ENCODE peak calls at places on chromosomes 7 and 10, in seven cellular contexts. T is esophagus squamous epithelium; V is CD8-positive, alpha-beta T cell; U is sigmoid colon; X is psoas muscle; C is stomach; D is A549. E is an unnamed sample. For H3K9me3, the result is how much of the 10 kb centered on the place peaks cover.

GRCh38 chr10:122056431-122057094 is 67.6 kb downstream of the TACC2 start:
- DNase-seq in T (no peak), V (no peak), U (peak), X (no peak), C (peak), D (peak), E (no peak)

GRCh38 chr7:82166666-82167065 is 276.9 kb downstream of the CACNA2D1 start:
- DNase-seq in T (no peak), V (no peak), U (no peak), X (no peak), C (no peak), D (no peak), E (no peak)

GRCh38 chr10:95864906-95865813 is 42.6 kb upstream of the CC2D2B start:
- DNase-seq in T (no peak), V (peak), U (no peak), X (no peak), C (no peak), D (peak), E (no peak)

GRCh38 chr7:100546129-100546867 is 7.3 kb downstream of the AGFG2 start:
- DNase-seq in T (no peak), V (no peak), U (no peak), X (no peak), C (peak), D (peak), E (no peak)

GRCh38 chr10:133100706-133101463 is 13.2 kb downstream of the ADGRA1 start:
- DNase-seq in T (no peak), V (no peak), U (no peak), X (no peak), C (peak), D (peak), E (peak)

GRCh38 chr7:69728299-69728698 is 130.0 kb downstream of the AUTS2 start:
- DNase-seq in T (no peak), V (no peak), U (no peak), X (no peak), C (no peak), D (no peak), E (no peak)

GRCh38 chr7:135385209-135385608 is 124.7 kb downstream of the CNOT4 start:
- DNase-seq in T (no peak), V (no peak), U (no peak), X (peak), C (no peak), D (no peak), E (peak)

GRCh38 chr7:84100866-84101265 is 93.7 kb downstream of the SEMA3A start:
- DNase-seq in T (no peak), V (no peak), U (no peak), X (no peak), C (no peak), D (peak), E (no peak)

GRCh38 chr7:47905071-47905920 is 43.0 kb downstream of the PKD1L1 start:
- DNase-seq in T (no peak), V (no peak), U (no peak), X (no peak), C (no peak), D (no peak), E (no peak)

GRCh38 chr10:101062231-101063161 is 707 bp downstream of the KAZALD1 start:
- DNase-seq in T (no peak), V (no peak), U (peak), X (peak), C (peak), D (peak), E (peak)

GRCh38 chr7:100867040-100867795 is at the start of gene TRIP6:
- DNase-seq in T (no peak), V (no peak), U (peak), X (peak), C (peak), D (peak), E (peak)

GRCh38 chr7:150560486-150560885 is 6.7 kb upstream of the GIMAP4 start:
- DNase-seq in T (no peak), V (no peak), U (no peak), X (no peak), C (no peak), D (no peak), E (no peak)

GRCh38 chr7:155000795-155001194 is 2.1 kb downstream of the PAXIP1 start:
- DNase-seq in T (no peak), V (no peak), U (no peak), X (no peak), C (no peak), D (no peak), E (no peak)

GRCh38 chr10:77403761-77404160 is 233.8 kb downstream of the KCNMA1 start:
- DNase-seq in T (no peak), V (no peak), U (no peak), X (no peak), C (no peak), D (no peak), E (no peak)

GRCh38 chr7:138726288-138726687 is 25.1 kb upstream of the SVOPL start:
- DNase-seq in T (no peak), V (no peak), U (no peak), X (no peak), C (no peak), D (no peak), E (no peak)

GRCh38 chr10:33335800-33336605 is 1.5 kb upstream of the NRP1 start:
- DNase-seq in T (no peak), V (no peak), U (peak), X (peak), C (peak), D (peak), E (peak)

GRCh38 chr7:74134117-74134539 is 40.0 kb upstream of the EIF4H start:
- DNase-seq in T (no peak), V (no peak), U (no peak), X (no peak), C (no peak), D (no peak), E (no peak)

GRCh38 chr7:46755120-46756034 is 826.5 kb downstream of the TNS3 start:
- DNase-seq in T (no peak), V (no peak), U (no peak), X (no peak), C (no peak), D (peak), E (no peak)

GRCh38 chr7:114554781-114555537 is 140.3 kb downstream of the FOXP2 start:
- DNase-seq in T (no peak), V (no peak), U (no peak), X (no peak), C (no peak), D (peak), E (no peak)

GRCh38 chr10:93753621-93754250 is 4.0 kb upstream of the LGI1 start:
- DNase-seq in T (no peak), V (no peak), U (no peak), X (no peak), C (no peak), D (no peak), E (no peak)

GRCh38 chr10:122861724-122862161 is 16.1 kb upstream of the CUZD1 start:
- DNase-seq in T (no peak), V (no peak), U (no peak), X (no peak), C (no peak), D (peak), E (no peak)

GRCh38 chr10:119303886-119304285 is 96.5 kb downstream of the GRK5 start:
- DNase-seq in T (no peak), V (no peak), U (no peak), X (no peak), C (peak), D (peak), E (no peak)

GRCh38 chr10:59773088-59773487 is 19.8 kb upstream of the MRLN start:
- DNase-seq in T (no peak), V (no peak), U (no peak), X (no peak), C (no peak), D (no peak), E (no peak)

GRCh38 chr7:111168182-111168581 is 77.3 kb downstream of the LRRN3 start:
- DNase-seq in T (no peak), V (no peak), U (no peak), X (no peak), C (no peak), D (no peak), E (no peak)

GRCh38 chr10:16986406-16987128 is 143.0 kb downstream of the CUBN start:
- DNase-seq in T (no peak), V (no peak), U (no peak), X (no peak), C (no peak), D (no peak), E (no peak)

GRCh38 chr10:116769791-116770190 is 27.4 kb upstream of the HSPA12A start:
- DNase-seq in T (no peak), V (no peak), U (peak), X (peak), C (no peak), D (no peak), E (no peak)

GRCh38 chr10:131461093-131461492 is 149.6 kb upstream of the TCERG1L start:
- DNase-seq in T (no peak), V (no peak), U (no peak), X (no peak), C (no peak), D (no peak), E (no peak)

GRCh38 chr7:17402628-17403278 is 104.3 kb downstream of the AHR start:
- DNase-seq in T (no peak), V (no peak), U (no peak), X (no peak), C (no peak), D (no peak), E (no peak)

GRCh38 chr10:132708936-132709335 is 77.0 kb downstream of the NKX6-2 start:
- DNase-seq in T (no peak), V (no peak), U (peak), X (no peak), C (no peak), D (no peak), E (no peak)

GRCh38 chr10:30019468-30019867 is 39.9 kb downstream of the JCAD start:
- DNase-seq in T (no peak), V (no peak), U (no peak), X (no peak), C (no peak), D (no peak), E (no peak)

GRCh38 chr10:30018512-30018911 is 40.9 kb downstream of the JCAD start:
- DNase-seq in T (no peak), V (no peak), U (no peak), X (no peak), C (no peak), D (no peak), E (no peak)

GRCh38 chr10:30017576-30017975 is 41.8 kb downstream of the JCAD start:
- DNase-seq in T (no peak), V (no peak), U (no peak), X (no peak), C (no peak), D (no peak), E (no peak)

GRCh38 chr10:30013684-30014246 is 45.6 kb downstream of the JCAD start:
- DNase-seq in T (no peak), V (no peak), U (peak), X (peak), C (peak), D (no peak), E (peak)

GRCh38 chr10:30014511-30014910 is 44.9 kb downstream of the JCAD start:
- DNase-seq in T (no peak), V (no peak), U (no peak), X (no peak), C (no peak), D (no peak), E (no peak)
- H3K27ac ChIP-seq in T (no peak), V (no peak), U (no peak), X (no peak), C (no peak), D (no peak), E (no peak)

GRCh38 chr7:26500749-26501352 is 209.2 kb downstream of the SNX10 start:
- DNase-seq in T (no peak), V (no peak), U (no peak), X (no peak), C (no peak), D (peak), E (no peak)
- TF ChIP-seq CTCF in T (peak), V (peak), U (peak), X (peak), C (peak), D (peak), E (peak)

DNA sequence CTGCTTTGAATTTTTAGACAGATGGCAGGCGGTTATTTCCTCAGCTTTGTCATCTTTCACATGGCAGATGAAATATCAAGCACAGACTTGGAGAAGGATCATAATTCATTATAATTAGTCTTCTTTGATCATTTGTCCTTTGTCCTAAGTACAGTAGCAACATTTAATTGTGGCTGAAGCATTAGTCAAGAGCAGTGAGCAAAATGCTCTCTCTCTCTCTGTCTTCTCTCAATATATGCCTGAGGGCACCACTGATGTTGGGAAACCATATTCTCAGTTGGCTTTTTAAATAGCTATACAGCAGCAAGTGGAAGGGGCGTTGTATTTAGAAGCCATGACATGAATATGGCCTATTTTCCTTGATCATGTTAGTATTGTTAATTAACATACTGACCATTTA is 588.2 kb downstream of the NRG3 start:
- DNase-seq in T (no peak), V (no peak), U (no peak), X (no peak), C (no peak), D (no peak), E (no peak)
- H3K9me3 ChIP-seq in T (under half), V (under half), U (under half), X (under half), C (under half), D (under half), E (under half)

GRCh38 chr10:3926268-3926667 is 141.3 kb upstream of the KLF6 start:
- DNase-seq in T (no peak), V (no peak), U (no peak), X (no peak), C (no peak), D (no peak), E (no peak)
- H3K27ac ChIP-seq in T (no peak), V (no peak), U (no peak), X (no peak), C (no peak), D (no peak), E (no peak)

DNA sequence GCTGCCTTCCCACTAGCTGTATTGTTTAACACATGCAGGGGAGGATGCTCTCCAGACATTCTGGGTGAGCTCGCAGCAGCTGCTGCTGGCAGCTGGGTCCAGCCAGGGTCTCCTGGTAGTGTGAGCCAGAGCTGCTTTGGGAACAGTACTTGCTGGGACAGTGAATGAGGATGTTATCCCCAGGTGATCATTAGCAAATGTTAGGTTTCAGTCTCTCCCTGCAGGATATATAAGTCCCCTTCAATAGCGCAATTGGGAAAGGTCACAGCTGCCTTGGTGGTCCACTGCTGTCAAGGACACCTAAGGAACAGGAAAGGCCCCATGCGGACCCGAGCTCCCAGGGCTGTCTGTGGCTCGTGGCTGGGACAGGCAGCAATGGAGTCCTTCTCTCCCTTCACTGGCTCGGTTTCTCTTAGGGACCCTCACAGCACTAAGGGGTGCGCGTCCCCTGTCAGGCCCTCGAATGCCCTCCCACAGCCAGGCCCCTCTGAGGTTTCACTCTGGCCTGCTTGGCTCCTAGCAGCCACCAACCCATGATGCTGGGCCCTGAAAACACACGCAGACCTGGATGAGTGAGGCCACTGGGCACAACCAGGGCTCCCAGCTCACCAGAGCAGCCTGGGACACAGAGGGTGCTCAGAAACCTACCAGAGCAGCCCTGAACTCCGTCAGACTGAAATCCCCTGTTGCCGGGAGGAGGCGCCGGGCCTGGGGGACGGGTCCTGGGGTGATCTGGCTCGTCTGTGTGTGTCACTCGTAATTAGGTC is 173.0 kb upstream of the LANCL2 start:
- DNase-seq in T (no peak), V (no peak), U (peak), X (no peak), C (no peak), D (no peak), E (no peak)
- TF ChIP-seq CTCF in T (no peak), V (no peak), U (no peak), X (no peak), C (no peak), D (no peak), E (no peak)